ENCODE peak calls at places on chromosomes 11 and 22, in five cellular contexts. D, Z, Y, C and S are unnamed samples.

GRCh38 chr22:36010090-36010489 is 18.5 kb downstream of the RBFOX2 start:
- DNase-seq in D (peak), Z (peak), Y (no peak), C (no peak), S (no peak)

GRCh38 chr11:70717961-70718595 is 319.7 kb downstream of the CTTN start:
- DNase-seq in D (no peak), Z (no peak), Y (no peak), C (no peak), S (no peak)

GRCh38 chr11:74778581-74778980 is 29.9 kb downstream of the RNF169 start:
- DNase-seq in D (no peak), Z (no peak), Y (no peak), C (no peak), S (no peak)

GRCh38 chr11:61964941-61965282 is 2.5 kb downstream of the FTH1 start:
- DNase-seq in D (no peak), Z (no peak), Y (no peak), C (no peak), S (no peak)

GRCh38 chr11:128720522-128720985 is 26.7 kb downstream of the FLI1 start:
- DNase-seq in D (no peak), Z (no peak), Y (no peak), C (no peak), S (no peak)

GRCh38 chr11:118843518-118843917 is 40.2 kb upstream of the CXCR5 start:
- DNase-seq in D (no peak), Z (no peak), Y (no peak), C (no peak), S (no peak)

GRCh38 chr22:19648419-19648929 is 65.8 kb upstream of the SEPTIN5 start:
- DNase-seq in D (no peak), Z (no peak), Y (no peak), C (no peak), S (no peak)

GRCh38 chr22:44671742-44672141 is 30.3 kb upstream of the PRR5 start:
- DNase-seq in D (no peak), Z (no peak), Y (no peak), C (no peak), S (no peak)

GRCh38 chr22:50698546-50698945 is 25.9 kb downstream of the SHANK3 start:
- DNase-seq in D (no peak), Z (no peak), Y (no peak), C (no peak), S (no peak)

GRCh38 chr11:47264119-47264915 is 5.6 kb upstream of the MADD start:
- DNase-seq in D (no peak), Z (no peak), Y (no peak), C (no peak), S (no peak)

GRCh38 chr11:9660886-9661285 is 3.0 kb upstream of the SWAP70 start:
- DNase-seq in D (no peak), Z (no peak), Y (no peak), C (no peak), S (no peak)

GRCh38 chr22:24106385-24107381 is 74.6 kb upstream of the SUSD2 start:
- DNase-seq in D (no peak), Z (no peak), Y (no peak), C (no peak), S (peak)